ENCODE peak calls at places on chromosomes 1 and 21, in four cellular contexts. G is H1, H is K562, T is GM12878. Z is an unnamed sample.

GRCh38 chr1:104768466-104768865 is 1018.8 kb downstream of the AMY1C start:
- DNase-seq in G (no peak), H (no peak), T (no peak), Z (no peak)

GRCh38 chr1:113096493-113096892 is 23.5 kb downstream of the LRIG2 start:
- DNase-seq in G (no peak), H (no peak), T (no peak), Z (no peak)

GRCh38 chr21:44002511-44002910 is 9.6 kb upstream of the TRAPPC10 start:
- DNase-seq in G (no peak), H (no peak), T (no peak), Z (no peak)

GRCh38 chr1:202143768-202144509 is 598 bp downstream of the ARL8A start:
- DNase-seq in G (no peak), H (peak), T (no peak), Z (no peak)

GRCh38 chr1:17089496-17089895 is 29.8 kb downstream of the PADI2 start:
- DNase-seq in G (no peak), H (no peak), T (no peak), Z (no peak)

GRCh38 chr1:175893192-175893591 is 149.8 kb upstream of the TNR start:
- DNase-seq in G (no peak), H (no peak), T (no peak), Z (no peak)

GRCh38 chr1:202315576-202316168 is 26.1 kb downstream of the UBE2T start:
- DNase-seq in G (peak), H (peak), T (peak), Z (peak)

GRCh38 chr1:17856496-17857108 is 101.5 kb downstream of the ACTL8 start:
- DNase-seq in G (no peak), H (no peak), T (no peak), Z (no peak)

GRCh38 chr21:45192332-45192731 is 95.4 kb downstream of the POFUT2 start:
- DNase-seq in G (no peak), H (no peak), T (no peak), Z (no peak)

GRCh38 chr1:233252436-233252835 is 43.1 kb downstream of the PCNX2 start:
- DNase-seq in G (no peak), H (no peak), T (no peak), Z (no peak)

GRCh38 chr1:192877283-192877886 is 68.5 kb downstream of the RGS2 start:
- DNase-seq in G (no peak), H (no peak), T (no peak), Z (no peak)

GRCh38 chr21:34558960-34559631 is 47.1 kb upstream of the KCNE1 start:
- DNase-seq in G (no peak), H (no peak), T (no peak), Z (no peak)

GRCh38 chr1:5509664-5510452 is 482.4 kb downstream of the NPHP4 start:
- DNase-seq in G (peak), H (peak), T (no peak), Z (peak)

GRCh38 chr1:215718888-215719287 is 151.8 kb downstream of the KCTD3 start:
- DNase-seq in G (no peak), H (no peak), T (no peak), Z (no peak)

GRCh38 chr1:162075862-162076261 is 6.4 kb downstream of the NOS1AP start:
- DNase-seq in G (no peak), H (no peak), T (no peak), Z (no peak)

GRCh38 chr1:116724765-116725375 is 29.4 kb upstream of the CD2 start:
- DNase-seq in G (no peak), H (peak), T (no peak), Z (peak)

GRCh38 chr1:205056188-205056611 is 13.2 kb downstream of the CNTN2 start:
- DNase-seq in G (no peak), H (no peak), T (no peak), Z (no peak)

GRCh38 chr1:86258106-86258505 is 101.5 kb upstream of the COL24A1 start:
- DNase-seq in G (no peak), H (no peak), T (no peak), Z (no peak)

DNA sequence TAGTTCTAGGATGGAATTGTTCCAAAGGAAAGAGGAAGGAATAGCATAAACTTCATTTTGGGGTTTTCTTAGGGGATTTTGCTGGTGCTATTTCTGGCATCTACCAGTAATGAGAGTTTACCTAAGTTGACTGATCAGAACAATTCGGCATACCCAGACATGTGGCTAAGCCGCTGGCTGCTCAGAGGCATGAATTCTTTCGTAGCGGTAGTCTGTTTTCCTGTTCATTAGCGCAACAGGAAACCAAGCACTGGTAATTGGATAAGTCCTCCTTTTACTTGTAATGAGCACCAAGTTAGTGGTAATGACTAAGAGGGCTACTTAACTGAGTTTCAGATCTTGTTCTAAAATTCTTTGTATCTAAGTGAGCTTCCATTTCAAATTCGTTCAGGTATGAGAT is 38.6 kb downstream of the C21orf91 start:
- DNase-seq in G (no peak), H (no peak), T (peak), Z (no peak)
- TF ChIP-seq CEBPB in G (no peak), H (no peak), T (no peak), Z (no peak)

DNA sequence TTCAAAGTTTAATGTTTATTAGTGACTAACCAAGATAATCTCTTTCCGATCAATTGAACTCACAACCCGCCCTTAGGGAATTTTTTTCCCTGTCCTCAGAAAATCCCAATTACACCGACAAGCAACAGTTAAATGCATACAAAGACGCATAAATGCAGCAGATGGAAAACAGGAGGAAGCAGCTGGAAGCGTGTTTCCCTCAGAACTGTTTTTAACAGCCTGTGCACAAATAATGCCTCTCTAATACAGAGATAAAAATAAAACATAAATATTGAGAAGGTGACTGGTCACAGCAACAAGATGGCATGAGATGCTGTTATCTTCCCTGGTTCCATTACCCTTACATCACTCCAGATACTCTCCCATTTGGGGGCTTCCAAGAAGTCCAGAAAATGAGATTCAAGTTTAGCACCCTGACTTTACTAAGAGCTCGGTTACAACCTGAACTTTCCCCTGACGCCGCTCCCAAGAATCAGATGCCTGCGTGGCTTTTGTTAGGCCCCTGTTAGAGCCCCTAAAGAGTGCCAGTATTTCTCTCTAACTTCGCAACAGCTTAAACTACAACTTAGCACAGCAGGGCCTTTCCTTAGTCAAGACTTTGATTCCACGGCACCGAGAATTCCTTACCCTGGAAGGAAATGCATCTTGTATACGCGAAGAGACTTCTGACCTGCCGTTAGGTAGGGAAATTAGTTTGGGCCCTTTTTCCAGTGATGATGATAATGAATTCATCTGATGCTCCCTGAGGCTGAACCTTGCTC is 137.8 kb upstream of the SMYD2 start:
- DNase-seq in G (no peak), H (no peak), T (no peak), Z (no peak)
- TF ChIP-seq CBX5 in G (no peak), H (no peak), T (no peak), Z (no peak)

DNA sequence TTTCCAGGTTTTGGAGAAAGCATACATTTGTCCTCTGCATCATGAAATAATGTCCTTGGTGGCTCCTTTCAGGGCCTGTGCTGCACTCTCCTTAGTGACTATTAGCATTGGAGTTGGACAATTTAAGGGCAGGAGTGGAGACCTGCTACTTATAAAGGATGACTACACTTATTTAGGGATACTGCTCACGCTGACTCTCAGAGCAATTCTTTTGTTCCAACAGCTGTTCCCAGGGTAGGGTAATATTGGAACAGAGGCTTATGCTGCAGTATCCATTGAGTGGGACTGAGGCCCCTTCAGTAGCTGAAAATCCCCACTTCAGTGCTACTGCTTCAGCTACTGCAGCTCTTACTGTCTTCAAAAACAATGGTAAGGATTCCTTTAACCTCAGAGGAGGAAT is 84.6 kb downstream of the GPR88 start:
- DNase-seq in G (no peak), H (no peak), T (no peak), Z (no peak)
- TF ChIP-seq HDAC6 in G (no peak), H (no peak), T (no peak), Z (no peak)

GRCh38 chr1:30353637-30354036 is 369.7 kb downstream of the MATN1 start:
- DNase-seq in G (no peak), H (no peak), T (no peak), Z (no peak)
- TF ChIP-seq CEBPB in G (no peak), H (no peak), T (no peak), Z (no peak)

DNA sequence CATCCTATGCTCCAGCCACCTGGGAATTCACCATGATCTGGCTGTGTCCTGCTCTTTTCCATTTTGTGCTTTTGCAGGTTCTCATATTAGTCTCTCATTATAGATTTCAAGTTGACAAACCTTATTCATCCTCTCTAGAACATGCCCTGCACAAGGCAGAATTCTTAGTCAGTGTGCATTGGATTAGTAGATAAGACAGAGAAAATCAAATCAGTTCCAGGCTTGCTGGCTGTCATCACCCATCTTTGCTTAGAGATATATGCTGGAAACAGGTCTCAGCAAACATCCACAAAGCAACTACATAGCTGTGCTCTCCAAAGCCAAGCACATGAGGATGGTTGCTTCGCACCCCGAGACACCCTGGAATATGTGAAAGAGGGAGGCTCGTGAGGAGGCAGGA is 24.8 kb downstream of the TSPAN2 start:
- DNase-seq in G (no peak), H (no peak), T (no peak), Z (no peak)
- TF ChIP-seq CBX5 in G (no peak), H (no peak), T (no peak), Z (no peak)

DNA sequence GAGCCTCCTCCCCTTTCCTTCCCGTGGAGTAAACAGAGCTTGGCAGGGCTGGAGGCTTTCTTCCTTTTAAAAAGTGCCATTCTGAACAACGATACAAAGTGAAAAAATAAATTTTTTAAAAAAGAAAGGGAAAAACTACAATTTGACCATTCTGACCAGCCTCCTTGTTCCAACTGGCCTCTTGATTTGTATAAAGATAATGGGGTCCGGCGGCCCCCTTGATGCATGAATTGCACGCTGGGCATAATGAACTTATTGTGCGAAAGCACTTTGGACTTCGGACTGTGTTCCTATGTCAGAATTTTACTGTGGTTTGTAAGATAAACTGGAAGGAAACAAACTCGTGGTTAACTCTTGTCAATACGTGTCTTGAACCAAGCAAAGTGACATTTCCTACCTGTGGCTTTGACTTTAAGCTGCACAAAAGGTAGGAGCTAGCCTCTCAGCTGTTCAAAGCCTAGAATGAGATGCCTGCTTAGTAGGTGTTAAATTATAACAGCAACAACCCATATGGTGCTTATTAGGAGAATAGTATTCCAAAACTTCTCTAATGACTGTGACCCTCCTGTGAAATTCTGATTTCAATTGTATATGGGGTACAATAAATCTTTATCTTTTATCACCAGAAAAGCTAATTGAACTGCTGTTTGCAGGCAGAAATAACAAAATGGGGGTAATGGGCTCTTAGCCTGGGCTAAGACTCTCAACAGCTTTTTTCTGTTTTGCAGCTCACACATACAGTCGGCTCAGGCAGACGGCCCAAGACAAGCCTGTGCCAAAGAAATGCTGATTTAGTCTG is 9.4 kb downstream of the IRF2BP2 start:
- DNase-seq in G (no peak), H (no peak), T (no peak), Z (peak)
- TF ChIP-seq HDAC6 in G (no peak), H (no peak), T (no peak), Z (no peak)

GRCh38 chr1:165467706-165468105 is 22.8 kb upstream of the RXRG start:
- DNase-seq in G (no peak), H (no peak), T (no peak), Z (no peak)
- TF ChIP-seq CEBPB in G (no peak), H (no peak), T (no peak), Z (no peak)